ENCODE peak calls at places on chromosomes 7 and 10, in six cellular contexts. One of them, this sample, is unnamed.

GRCh38 chr7:80588591-80588990 is 49.9 kb upstream of the CD36 start:
- DNase-seq in uterus: no peak
- DNase-seq in Panc1: no peak
- DNase-seq in RWPE2: no peak
- DNase-seq in stomach: no peak
- DNase-seq in GM23338: no peak
- DNase-seq in this sample: no peak

GRCh38 chr7:712601-713457 is 13.7 kb upstream of the DNAAF5 start:
- DNase-seq in Panc1: no peak
- DNase-seq in GM23338: peak; percentile 50
- DNase-seq in stomach: no peak
- DNase-seq in uterus: no peak
- DNase-seq in RWPE2: no peak
- DNase-seq in this sample: no peak

GRCh38 chr7:104185346-104185745 is 22.5 kb downstream of the ORC5 start:
- DNase-seq in uterus: no peak
- DNase-seq in stomach: no peak
- DNase-seq in Panc1: no peak
- DNase-seq in RWPE2: no peak
- DNase-seq in GM23338: no peak
- DNase-seq in this sample: no peak

GRCh38 chr7:69190738-69191137 is 407.5 kb upstream of the AUTS2 start:
- DNase-seq in Panc1: no peak
- DNase-seq in stomach: no peak
- DNase-seq in uterus: no peak
- DNase-seq in RWPE2: no peak
- DNase-seq in GM23338: no peak
- DNase-seq in this sample: no peak

GRCh38 chr7:51950811-51951210 is 634.2 kb upstream of the COBL start:
- DNase-seq in stomach: no peak
- DNase-seq in GM23338: peak; percentile 54
- DNase-seq in RWPE2: no peak
- DNase-seq in uterus: no peak
- DNase-seq in Panc1: no peak
- DNase-seq in this sample: no peak

GRCh38 chr10:115773832-115774231 is 499.2 kb downstream of the GFRA1 start:
- DNase-seq in RWPE2: no peak
- DNase-seq in GM23338: no peak
- DNase-seq in Panc1: no peak
- DNase-seq in stomach: no peak
- DNase-seq in uterus: no peak
- DNase-seq in this sample: no peak

GRCh38 chr7:80060218-80060806 is 74.3 kb upstream of the GNAI1 start:
- DNase-seq in RWPE2: no peak
- DNase-seq in GM23338: peak; percentile 64
- DNase-seq in uterus: no peak
- DNase-seq in stomach: no peak
- DNase-seq in Panc1: peak; percentile 62
- DNase-seq in this sample: no peak

GRCh38 chr7:69858471-69858870 is 260.2 kb downstream of the AUTS2 start:
- DNase-seq in uterus: no peak
- DNase-seq in RWPE2: no peak
- DNase-seq in GM23338: peak; percentile 37
- DNase-seq in stomach: no peak
- DNase-seq in Panc1: no peak
- DNase-seq in this sample: no peak

GRCh38 chr7:45718464-45719330 is 144.5 kb downstream of the ADCY1 start:
- DNase-seq in Panc1: no peak
- DNase-seq in RWPE2: no peak
- DNase-seq in uterus: no peak
- DNase-seq in stomach: no peak
- DNase-seq in GM23338: no peak
- DNase-seq in this sample: no peak

GRCh38 chr10:61028861-61029361 is 84.9 kb upstream of the RHOBTB1 start:
- DNase-seq in stomach: no peak
- DNase-seq in uterus: no peak
- DNase-seq in RWPE2: no peak
- DNase-seq in Panc1: no peak
- DNase-seq in GM23338: no peak
- DNase-seq in this sample: no peak

GRCh38 chr10:46540412-46541016 is 15.9 kb downstream of the GPRIN2 start:
- DNase-seq in stomach: peak; percentile 29
- DNase-seq in uterus: peak; percentile 8
- DNase-seq in GM23338: no peak
- DNase-seq in Panc1: no peak
- DNase-seq in RWPE2: peak; percentile 42
- DNase-seq in this sample: peak; percentile 9

GRCh38 chr10:6398419-6398818 is 181.7 kb downstream of the PRKCQ start:
- DNase-seq in GM23338: no peak
- DNase-seq in RWPE2: no peak
- DNase-seq in uterus: no peak
- DNase-seq in Panc1: no peak
- DNase-seq in stomach: no peak
- DNase-seq in this sample: no peak

GRCh38 chr10:29841724-29842649 is 207.2 kb upstream of the SVIL start:
- DNase-seq in GM23338: peak; percentile 56
- DNase-seq in RWPE2: no peak
- DNase-seq in stomach: peak; percentile 54
- DNase-seq in uterus: peak; percentile 60
- DNase-seq in Panc1: no peak
- DNase-seq in this sample: peak; percentile 89

GRCh38 chr7:149670288-149670687 is 103.1 kb downstream of the ZNF467 start:
- DNase-seq in GM23338: no peak
- DNase-seq in RWPE2: no peak
- DNase-seq in Panc1: no peak
- DNase-seq in stomach: peak; percentile 48
- DNase-seq in uterus: no peak
- DNase-seq in this sample: peak; percentile 58

GRCh38 chr7:87934699-87935372 is 785 bp downstream of the ADAM22 start:
- DNase-seq in Panc1: no peak
- DNase-seq in RWPE2: no peak
- DNase-seq in stomach: no peak
- DNase-seq in GM23338: peak; percentile 63
- DNase-seq in uterus: peak; percentile 23
- DNase-seq in this sample: peak; percentile 11

GRCh38 chr7:91135703-91136102 is 128.5 kb upstream of the FZD1 start:
- DNase-seq in uterus: no peak
- DNase-seq in RWPE2: no peak
- DNase-seq in Panc1: no peak
- DNase-seq in GM23338: peak; percentile 22
- DNase-seq in stomach: no peak
- DNase-seq in this sample: no peak

GRCh38 chr7:148941598-148942280 is 57.6 kb upstream of the EZH2 start:
- DNase-seq in Panc1: peak; percentile 82
- DNase-seq in RWPE2: peak; percentile 71
- DNase-seq in uterus: peak; percentile 27
- DNase-seq in GM23338: peak; percentile 84
- DNase-seq in stomach: peak; percentile 67
- DNase-seq in this sample: peak; percentile 35

GRCh38 chr7:17871815-17872533 is 68.3 kb downstream of the SNX13 start:
- DNase-seq in RWPE2: no peak
- DNase-seq in stomach: no peak
- DNase-seq in GM23338: no peak
- DNase-seq in uterus: no peak
- DNase-seq in Panc1: no peak
- DNase-seq in this sample: no peak
- H3K36me3 ChIP-seq in RWPE2: peaks cover 37% of the 10 kb centered on the region
- H3K36me3 ChIP-seq in stomach: peaks cover 70% of the 10 kb centered on the region
- H3K36me3 ChIP-seq in GM23338: no peaks in the 10 kb centered on the region
- H3K36me3 ChIP-seq in uterus: no peaks in the 10 kb centered on the region
- H3K36me3 ChIP-seq in Panc1: peaks cover 12% of the 10 kb centered on the region
- H3K36me3 ChIP-seq in this sample: peaks cover 76% of the 10 kb centered on the region

GRCh38 chr10:24449769-24450310 is 240.9 kb downstream of the KIAA1217 start:
- DNase-seq in stomach: no peak
- DNase-seq in Panc1: no peak
- DNase-seq in GM23338: no peak
- DNase-seq in RWPE2: no peak
- DNase-seq in uterus: no peak
- DNase-seq in this sample: no peak
- H3K27ac ChIP-seq in stomach: peak overlapping the region; percentile 81
- H3K27ac ChIP-seq in Panc1: no peak overlapping the region
- H3K27ac ChIP-seq in GM23338: no peak overlapping the region
- H3K27ac ChIP-seq in RWPE2: peak overlapping the region; percentile 19
- H3K27ac ChIP-seq in uterus: no peak overlapping the region
- H3K27ac ChIP-seq in this sample: peak overlapping the region; percentile 62

GRCh38 chr7:157560258-157560654 is 223.5 kb downstream of the DNAJB6 start:
- DNase-seq in GM23338: no peak
- DNase-seq in stomach: no peak
- DNase-seq in RWPE2: peak; percentile 57
- DNase-seq in Panc1: no peak
- DNase-seq in uterus: no peak
- DNase-seq in this sample: peak; percentile 9
- H3K36me3 ChIP-seq in GM23338: no peaks in the 10 kb centered on the region
- H3K36me3 ChIP-seq in stomach: peaks cover 5% of the 10 kb centered on the region
- H3K36me3 ChIP-seq in RWPE2: no peaks in the 10 kb centered on the region
- H3K36me3 ChIP-seq in Panc1: no peaks in the 10 kb centered on the region
- H3K36me3 ChIP-seq in uterus: no peaks in the 10 kb centered on the region
- H3K36me3 ChIP-seq in this sample: no peaks in the 10 kb centered on the region

DNA sequence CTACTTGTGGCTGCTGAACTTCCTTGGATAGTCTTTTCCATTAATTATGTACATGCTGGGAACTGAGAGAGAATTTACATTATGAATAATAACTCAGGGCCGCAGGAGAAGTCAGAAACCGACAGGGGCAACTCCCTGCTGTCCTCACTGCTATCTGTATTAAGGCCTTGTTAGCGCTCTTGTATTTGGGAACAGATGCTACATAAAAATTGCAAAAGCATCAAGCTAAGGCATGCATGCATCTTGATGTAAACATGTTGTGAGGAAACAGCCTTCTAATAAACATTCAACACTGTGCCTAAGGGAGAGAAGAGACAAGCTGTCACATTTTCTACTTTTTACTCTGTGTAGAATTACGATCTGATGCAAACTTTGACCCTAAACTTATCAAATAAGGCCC is 158.4 kb downstream of the PARD3 start:
- DNase-seq in uterus: no peak
- DNase-seq in RWPE2: no peak
- DNase-seq in Panc1: no peak
- DNase-seq in GM23338: no peak
- DNase-seq in stomach: no peak
- DNase-seq in this sample: no peak
- H3K27ac ChIP-seq in uterus: no peak overlapping the region
- H3K27ac ChIP-seq in RWPE2: no peak overlapping the region
- H3K27ac ChIP-seq in Panc1: no peak overlapping the region
- H3K27ac ChIP-seq in GM23338: peak overlapping the region; percentile 91
- H3K27ac ChIP-seq in stomach: no peak overlapping the region
- H3K27ac ChIP-seq in this sample: no peak overlapping the region

GRCh38 chr10:78853864-78854263 is 214.9 kb upstream of the ZMIZ1 start:
- DNase-seq in Panc1: no peak
- DNase-seq in stomach: no peak
- DNase-seq in RWPE2: no peak
- DNase-seq in uterus: no peak
- DNase-seq in GM23338: no peak
- DNase-seq in this sample: no peak

GRCh38 chr10:78852447-78852846 is 216.3 kb upstream of the ZMIZ1 start:
- DNase-seq in GM23338: no peak
- DNase-seq in Panc1: no peak
- DNase-seq in stomach: no peak
- DNase-seq in uterus: no peak
- DNase-seq in RWPE2: no peak
- DNase-seq in this sample: no peak

GRCh38 chr10:78850611-78851010 is 218.2 kb upstream of the ZMIZ1 start:
- DNase-seq in GM23338: no peak
- DNase-seq in stomach: peak; percentile 8
- DNase-seq in RWPE2: no peak
- DNase-seq in Panc1: no peak
- DNase-seq in uterus: no peak
- DNase-seq in this sample: no peak

GRCh38 chr10:78851652-78852051 is 217.1 kb upstream of the ZMIZ1 start:
- DNase-seq in Panc1: no peak
- DNase-seq in GM23338: no peak
- DNase-seq in RWPE2: no peak
- DNase-seq in stomach: no peak
- DNase-seq in uterus: no peak
- DNase-seq in this sample: no peak

DNA sequence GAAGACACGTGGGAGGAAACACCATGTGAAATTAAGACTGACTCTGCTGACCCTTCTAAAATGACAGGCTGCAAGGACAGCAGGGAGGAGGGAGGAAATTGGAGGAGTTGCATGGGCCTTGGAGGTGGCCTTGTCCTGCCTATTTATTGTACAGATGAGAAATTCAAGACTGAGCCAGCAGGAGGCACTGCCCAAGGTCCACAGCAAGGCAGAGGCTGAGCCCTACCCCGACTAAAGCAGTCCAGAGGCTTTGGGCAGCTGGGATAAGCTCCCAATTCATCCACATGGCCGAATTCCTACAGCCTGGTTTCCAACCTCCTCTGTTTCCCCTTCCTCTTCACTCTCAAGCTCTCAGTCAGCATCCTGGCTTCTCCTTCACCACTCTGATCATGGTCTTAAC is 215.9 kb upstream of the ZMIZ1 start:
- DNase-seq in GM23338: peak; percentile 70
- DNase-seq in uterus: no peak
- DNase-seq in stomach: peak; percentile 39
- DNase-seq in RWPE2: no peak
- DNase-seq in Panc1: no peak
- DNase-seq in this sample: no peak
- H3K36me3 ChIP-seq in GM23338: no peaks in the 10 kb centered on the region
- H3K36me3 ChIP-seq in uterus: no peaks in the 10 kb centered on the region
- H3K36me3 ChIP-seq in stomach: no peaks in the 10 kb centered on the region
- H3K36me3 ChIP-seq in RWPE2: no peaks in the 10 kb centered on the region
- H3K36me3 ChIP-seq in Panc1: no peaks in the 10 kb centered on the region
- H3K36me3 ChIP-seq in this sample: no peaks in the 10 kb centered on the region

GRCh38 chr7:16587785-16588184 is 57.8 kb downstream of the ANKMY2 start:
- DNase-seq in uterus: no peak
- DNase-seq in RWPE2: no peak
- DNase-seq in GM23338: no peak
- DNase-seq in Panc1: no peak
- DNase-seq in stomach: peak; percentile 64
- DNase-seq in this sample: no peak

GRCh38 chr7:16585540-16585939 is 58.9 kb downstream of the LRRC72 start:
- DNase-seq in RWPE2: no peak
- DNase-seq in Panc1: no peak
- DNase-seq in stomach: no peak
- DNase-seq in GM23338: no peak
- DNase-seq in uterus: no peak
- DNase-seq in this sample: no peak

GRCh38 chr7:16586081-16586874 is 59.3 kb downstream of the ANKMY2 start:
- DNase-seq in stomach: no peak
- DNase-seq in GM23338: no peak
- DNase-seq in uterus: no peak
- DNase-seq in RWPE2: no peak
- DNase-seq in Panc1: no peak
- DNase-seq in this sample: peak; percentile 54

GRCh38 chr7:16589895-16590294 is 55.7 kb downstream of the ANKMY2 start:
- DNase-seq in GM23338: no peak
- DNase-seq in uterus: no peak
- DNase-seq in Panc1: no peak
- DNase-seq in stomach: no peak
- DNase-seq in RWPE2: no peak
- DNase-seq in this sample: no peak

DNA sequence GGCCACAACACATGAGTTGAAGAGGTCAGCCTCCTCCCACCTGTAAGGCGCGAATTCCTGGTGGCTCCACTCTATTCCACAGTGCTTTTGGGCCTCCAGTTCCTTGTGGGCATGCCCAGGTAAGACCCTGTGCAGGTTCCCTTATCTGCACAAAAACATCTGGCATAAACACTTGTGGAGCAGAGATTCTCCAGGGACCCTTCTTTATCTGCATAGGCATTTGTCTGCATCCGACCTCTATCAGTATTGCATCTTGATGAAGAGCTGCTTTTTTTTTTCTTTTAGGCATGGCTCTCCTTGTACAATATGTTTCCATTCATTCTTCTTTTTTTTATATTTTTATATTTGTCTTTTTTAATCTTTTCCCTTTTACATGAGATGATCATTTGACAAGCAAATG is 58.4 kb downstream of the ANKMY2 start:
- DNase-seq in RWPE2: no peak
- DNase-seq in stomach: no peak
- DNase-seq in uterus: no peak
- DNase-seq in Panc1: no peak
- DNase-seq in GM23338: no peak
- DNase-seq in this sample: no peak
- H3K27ac ChIP-seq in RWPE2: no peak overlapping the region
- H3K27ac ChIP-seq in stomach: no peak overlapping the region
- H3K27ac ChIP-seq in uterus: no peak overlapping the region
- H3K27ac ChIP-seq in Panc1: no peak overlapping the region
- H3K27ac ChIP-seq in GM23338: no peak overlapping the region
- H3K27ac ChIP-seq in this sample: no peak overlapping the region

This sample was measured in heart left ventricle.